ENCODE peak calls at places on chromosomes 1 and 21, in six cellular contexts. T is GM23338, E is K562, R is H1, V is WTC11, K is GM12878. Y is an unnamed sample.

GRCh38 chr1:248748211-248748610 is 7.3 kb downstream of the LYPD8 start:
- DNase-seq in V (no peak), T (no peak), R (no peak), K (no peak), E (no peak), Y (no peak)

GRCh38 chr1:34266127-34266951 is 89.6 kb downstream of the C1orf94 start:
- DNase-seq in R (no peak), E (no peak), K (no peak), V (peak; percentile 24), T (peak; percentile 53), Y (no peak)

GRCh38 chr1:22817462-22817861 is 106.8 kb downstream of the EPHB2 start:
- DNase-seq in R (no peak), V (no peak), E (no peak), T (no peak), K (no peak), Y (no peak)

GRCh38 chr1:29683472-29683871 is 447.1 kb downstream of the PTPRU start:
- DNase-seq in T (no peak), R (no peak), V (no peak), E (no peak), K (no peak), Y (no peak)

GRCh38 chr1:236400061-236400638 is 6.1 kb downstream of the EDARADD start:
- DNase-seq in T (peak; percentile 59), K (no peak), R (no peak), E (no peak), V (peak; percentile 38), Y (peak; percentile 76)

GRCh38 chr1:58717979-58718378 is 18.1 kb upstream of the MYSM1 start:
- DNase-seq in E (no peak), T (no peak), R (no peak), V (no peak), K (no peak), Y (no peak)

GRCh38 chr1:165858364-165858823 is 31.0 kb downstream of the UCK2 start:
- DNase-seq in K (no peak), V (no peak), T (no peak), E (no peak), R (no peak), Y (peak; percentile 70)

GRCh38 chr1:230201445-230201844 is 134.4 kb downstream of the GALNT2 start:
- DNase-seq in V (no peak), K (no peak), E (no peak), T (no peak), R (no peak), Y (no peak)

DNA sequence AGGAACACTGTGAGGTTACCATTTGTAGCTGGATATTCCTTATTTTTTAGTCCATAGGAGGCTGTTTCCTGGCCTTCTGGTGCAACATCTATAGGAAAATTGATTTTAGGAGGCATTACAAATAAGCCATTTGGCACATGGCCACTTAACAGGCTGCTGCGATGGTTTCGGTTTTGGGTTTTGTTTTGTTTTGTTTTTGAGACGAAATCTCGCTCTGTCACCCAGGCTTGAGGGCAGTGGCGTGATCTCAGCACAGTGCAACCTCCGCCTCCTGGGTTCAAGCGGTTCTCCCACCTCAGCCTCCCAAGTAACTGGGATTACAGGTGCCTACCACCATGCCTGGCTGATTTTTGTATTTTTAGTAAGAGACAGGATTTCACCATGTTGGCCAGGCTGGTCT is 20.1 kb upstream of the LRRC8D start:
- DNase-seq in V (no peak), E (no peak), K (no peak), T (no peak), R (no peak), Y (no peak)
- TF ChIP-seq CREB1 in V (no peak), E (no peak), K (no peak), T (no peak), R (no peak), Y (no peak)

GRCh38 chr1:24920155-24920925 is 9.7 kb downstream of the RUNX3 start:
- DNase-seq in K (no peak), V (no peak), T (no peak), R (no peak), E (no peak), Y (no peak)
- TF ChIP-seq CREB1 in K (peak; percentile 5), V (no peak), T (no peak), R (no peak), E (no peak), Y (no peak)

GRCh38 chr21:31343680-31344480 is at the start of gene TIAM1:
- DNase-seq in R (peak; percentile 38), K (no peak), V (peak; percentile 49), E (no peak), T (peak; percentile 71), Y (no peak)
- TF ChIP-seq CREB1 in R (no peak), K (no peak), V (no peak), E (no peak), T (no peak), Y (no peak)

GRCh38 chr1:112704908-112705627 is 1.9 kb downstream of the RHOC start:
- DNase-seq in R (peak; percentile 90), E (peak; percentile 95), T (peak; percentile 99), V (peak; percentile 89), K (peak; percentile 83), Y (peak; percentile 84)

GRCh38 chr1:112703706-112704105 is 3.2 kb downstream of the RHOC start:
- DNase-seq in V (no peak), T (no peak), R (no peak), K (no peak), E (no peak), Y (no peak)

GRCh38 chr1:112702420-112703261 is 4.3 kb downstream of the RHOC start:
- DNase-seq in E (no peak), T (no peak), V (no peak), K (no peak), R (no peak), Y (no peak)

GRCh38 chr1:112706505-112707216 is at the start of gene RHOC:
- DNase-seq in R (no peak), K (no peak), E (peak; percentile 96), T (peak; percentile 79), V (peak; percentile 62), Y (no peak)

GRCh38 chr1:112704511-112704907 is 2.4 kb downstream of the RHOC start:
- DNase-seq in T (no peak), R (no peak), V (no peak), E (no peak), K (no peak), Y (no peak)
- TF ChIP-seq CREB1 in T (no peak), R (no peak), V (no peak), E (no peak), K (no peak), Y (no peak)

GRCh38 chr1:116001739-116002487 is 25.6 kb downstream of the SLC22A15 start:
- DNase-seq in T (no peak), E (no peak), K (no peak), V (no peak), R (no peak), Y (no peak)
- TF ChIP-seq CREB1 in T (no peak), E (no peak), K (no peak), V (no peak), R (no peak), Y (no peak)

DNA sequence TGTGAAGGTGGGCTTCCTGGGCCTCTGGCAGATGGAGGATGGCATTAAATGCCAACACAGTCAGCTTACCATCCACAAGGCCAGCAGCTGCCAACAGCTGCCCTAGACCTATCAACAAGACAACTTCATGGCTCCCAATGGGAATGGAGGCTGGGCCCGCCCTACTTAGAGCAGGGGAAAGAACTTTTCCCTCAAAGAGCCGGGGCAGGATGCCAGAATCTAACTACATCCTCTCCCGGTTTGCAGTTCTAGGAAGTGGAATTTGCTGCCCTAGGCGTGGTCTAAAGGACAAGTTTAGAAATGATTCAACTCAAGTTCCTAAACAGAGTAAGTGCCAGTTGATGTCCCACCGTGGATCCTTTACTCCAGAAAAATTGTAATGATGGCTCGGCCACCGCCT is 13.1 kb downstream of the ICMT start:
- DNase-seq in T (no peak), R (no peak), V (no peak), K (no peak), E (no peak), Y (no peak)
- TF ChIP-seq CREB1 in T (no peak), R (no peak), V (no peak), K (no peak), E (no peak), Y (no peak)

Y was measured in HepG2.